ENCODE peak calls at places on chromosomes 3 and 15, in four cellular contexts. B, U, G and W are unnamed samples.
A peak's percentile ranks its signal among the peaks of the same experiment; 100 is the strongest.

GRCh38 chr3:194282436-194283122 is 68.5 kb downstream of the CPN2 start:
- DNase-seq in B (no peak), U (no peak), G (no peak), W (no peak)

GRCh38 chr3:181956122-181956521 is 244.4 kb downstream of the SOX2 start:
- DNase-seq in B (no peak), U (no peak), G (no peak), W (peak; percentile 53)

GRCh38 chr3:148880681-148881080 is 15.6 kb downstream of the CPA3 start:
- DNase-seq in B (no peak), U (peak; percentile 72), G (peak; percentile 21), W (peak; percentile 45)

GRCh38 chr3:89372456-89372855 is 265.0 kb downstream of the EPHA3 start:
- DNase-seq in B (peak; percentile 83), U (no peak), G (peak; percentile 87), W (no peak)

GRCh38 chr15:64503197-64503596 is 42.8 kb downstream of the ZNF609 start:
- DNase-seq in B (peak; percentile 59), U (peak; percentile 36), G (peak; percentile 66), W (no peak)

GRCh38 chr3:150059729-150060128 is 89.0 kb upstream of the PFN2 start:
- DNase-seq in B (no peak), U (no peak), G (peak; percentile 51), W (no peak)

GRCh38 chr3:76873509-76874242 is 166.2 kb upstream of the ROBO2 start:
- DNase-seq in B (no peak), U (peak; percentile 65), G (no peak), W (no peak)

GRCh38 chr3:158727499-158728377 is 4.5 kb downstream of the RARRES1 start:
- DNase-seq in B (peak; percentile 84), U (peak; percentile 86), G (peak; percentile 75), W (peak; percentile 81)

GRCh38 chr15:47607750-47608149 is 109.6 kb upstream of the SEMA6D start:
- DNase-seq in B (no peak), U (no peak), G (peak; percentile 48), W (no peak)

GRCh38 chr3:37540786-37541185 is 320.9 kb upstream of the CTDSPL start:
- DNase-seq in B (no peak), U (no peak), G (no peak), W (no peak)

GRCh38 chr3:41638381-41638780 is 323.5 kb downstream of the ULK4 start:
- DNase-seq in B (no peak), U (no peak), G (no peak), W (no peak)

GRCh38 chr15:93018574-93018973 is 70.4 kb downstream of the RGMA start:
- DNase-seq in B (peak; percentile 50), U (peak; percentile 54), G (no peak), W (no peak)

GRCh38 chr3:71504250-71505036 is 79.1 kb downstream of the FOXP1 start:
- DNase-seq in B (peak; percentile 98), U (no peak), G (peak; percentile 99), W (no peak)

GRCh38 chr3:35673017-35673416 is 33.7 kb downstream of the ARPP21 start:
- DNase-seq in B (no peak), U (no peak), G (no peak), W (no peak)

GRCh38 chr3:42504334-42505202 is 2.1 kb downstream of the VIPR1 start:
- DNase-seq in B (no peak), U (no peak), G (no peak), W (no peak)

GRCh38 chr3:126780666-126781065 is 76.6 kb downstream of the CHCHD6 start:
- DNase-seq in B (no peak), U (no peak), G (no peak), W (no peak)

GRCh38 chr15:94387854-94388441 is 156.6 kb downstream of the MCTP2 start:
- DNase-seq in B (no peak), U (no peak), G (no peak), W (peak; percentile 54)

GRCh38 chr3:58711871-58712270 is 45.3 kb upstream of the FAM3D start:
- DNase-seq in B (no peak), U (no peak), G (no peak), W (no peak)

GRCh38 chr3:112304611-112305010 is 10.6 kb upstream of the SLC9C1 start:
- DNase-seq in B (peak; percentile 49), U (peak; percentile 55), G (peak; percentile 16), W (no peak)

GRCh38 chr3:33355611-33356010 is 78.4 kb downstream of the FBXL2 start:
- DNase-seq in B (peak; percentile 83), U (no peak), G (peak; percentile 77), W (no peak)

GRCh38 chr3:153130312-153130977 is 31.6 kb upstream of the RAP2B start:
- DNase-seq in B (peak; percentile 79), U (no peak), G (peak; percentile 85), W (peak; percentile 20)

GRCh38 chr3:5657109-5657508 is 469.6 kb downstream of the EDEM1 start:
- DNase-seq in B (no peak), U (no peak), G (no peak), W (peak; percentile 16)

GRCh38 chr3:178258121-178258520 is 278.1 kb upstream of the KCNMB2 start:
- DNase-seq in B (no peak), U (no peak), G (no peak), W (no peak)

DNA sequence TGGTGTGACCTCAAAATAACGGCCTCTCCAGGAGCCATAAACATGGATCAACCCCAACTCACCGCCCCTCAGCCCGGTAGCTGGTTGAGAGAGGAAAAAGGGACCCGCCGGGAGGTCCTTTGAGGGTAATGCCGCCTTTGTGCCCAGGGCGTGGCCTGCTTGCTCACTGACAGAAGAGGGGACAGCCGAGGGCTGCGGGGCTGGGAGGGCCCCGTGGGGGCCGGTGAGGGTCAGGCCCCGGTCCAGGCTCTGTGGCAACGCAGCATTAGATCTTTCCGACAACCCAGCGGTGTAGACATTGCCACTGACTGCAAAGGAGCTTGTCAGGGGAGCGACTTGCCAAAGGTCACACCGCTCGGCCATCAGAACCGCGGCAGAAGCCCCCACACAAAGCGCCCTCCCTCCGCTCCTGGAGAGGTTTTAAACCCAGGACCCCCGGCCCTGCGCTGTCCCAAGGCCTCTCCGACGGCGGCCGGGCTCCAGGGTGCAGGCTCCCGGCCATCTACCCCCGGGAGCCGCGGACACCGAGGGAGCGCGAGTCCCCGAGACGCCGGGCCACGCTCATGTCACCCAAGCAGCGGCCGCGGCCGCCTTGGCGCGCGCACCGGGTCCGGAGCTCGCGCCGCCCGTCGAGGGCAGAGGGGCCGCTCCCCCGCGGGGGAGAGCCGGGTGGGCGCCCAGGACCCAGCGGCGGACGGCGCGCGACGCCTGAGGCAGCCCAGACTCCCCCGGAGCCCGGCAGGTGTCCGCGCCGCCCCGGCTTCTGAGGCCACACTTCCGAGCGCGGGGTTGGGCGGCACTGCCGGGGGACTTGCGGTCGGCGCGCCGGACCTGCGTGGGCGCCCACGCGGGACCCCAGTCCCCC is 975 bp downstream of the PCSK6 start:
- DNase-seq in B (no peak), U (peak; percentile 44), G (no peak), W (no peak)
- TF ChIP-seq EZH2 in B (no peak), U (peak; percentile 28), G (no peak), W (no peak)

GRCh38 chr3:51962854-51963530 is 4.3 kb downstream of the PCBP4 start:
- DNase-seq in B (no peak), U (no peak), G (no peak), W (no peak)

GRCh38 chr3:51964521-51964920 is 2.7 kb downstream of the PCBP4 start:
- DNase-seq in B (no peak), U (no peak), G (no peak), W (no peak)

GRCh38 chr3:51961607-51962569 is 5.4 kb downstream of the PCBP4 start:
- DNase-seq in B (no peak), U (no peak), G (no peak), W (no peak)

GRCh38 chr3:51966016-51966415 is 1.2 kb downstream of the PCBP4 start:
- DNase-seq in B (no peak), U (no peak), G (no peak), W (no peak)

DNA sequence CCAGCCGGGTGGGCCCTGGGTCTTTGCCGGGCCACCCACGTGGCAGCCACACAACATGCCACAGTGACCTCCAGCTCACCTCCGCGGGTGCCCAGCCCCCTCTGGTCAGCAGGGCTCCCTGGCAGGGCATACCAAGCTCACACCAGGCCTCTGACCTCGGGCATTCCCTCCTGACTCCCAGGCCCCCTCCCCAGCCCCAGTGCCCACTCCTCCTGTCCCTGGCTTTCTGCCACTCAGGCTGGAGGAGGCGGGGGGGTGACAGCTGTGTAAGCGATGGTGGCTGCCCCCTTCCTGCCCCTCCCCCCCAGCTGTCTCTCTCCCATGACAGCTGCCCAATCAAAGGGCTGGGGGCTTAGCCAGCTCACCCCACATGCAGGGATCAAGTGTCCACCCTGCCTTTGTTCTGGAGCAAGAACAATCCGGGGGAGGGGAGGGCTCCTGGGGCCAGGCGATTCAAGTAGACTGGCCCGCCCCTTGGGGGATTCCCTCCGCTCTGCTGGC is 3.3 kb downstream of the PCBP4 start:
- DNase-seq in B (no peak), U (peak; percentile 63), G (no peak), W (no peak)
- H3K4me3 ChIP-seq in B (no peak overlapping the region), U (no peak overlapping the region), G (no peak overlapping the region), W (no peak overlapping the region)

GRCh38 chr15:85500060-85500708 is 119.8 kb downstream of the AKAP13 start:
- DNase-seq in B (no peak), U (no peak), G (no peak), W (no peak)
- TF ChIP-seq EZH2 in B (no peak), U (no peak), G (no peak), W (no peak)

GRCh38 chr3:44647771-44648170 is 761 bp upstream of the ZNF35 start:
- DNase-seq in B (no peak), U (no peak), G (no peak), W (no peak)
- H3K4me3 ChIP-seq in B (peak overlapping the region; percentile 95), U (peak overlapping the region; percentile 92), G (no peak overlapping the region), W (peak overlapping the region; percentile 83)

GRCh38 chr3:38651153-38651789 is 1.8 kb upstream of the SCN5A start:
- DNase-seq in B (peak; percentile 74), U (peak; percentile 88), G (peak; percentile 35), W (peak; percentile 77)

GRCh38 chr3:38648659-38649499 is 608 bp downstream of the SCN5A start:
- DNase-seq in B (no peak), U (peak; percentile 62), G (no peak), W (no peak)

GRCh38 chr3:38649500-38650247 is at the start of gene SCN5A:
- DNase-seq in B (peak; percentile 36), U (peak; percentile 73), G (no peak), W (peak; percentile 65)

GRCh38 chr3:38648024-38648658 is 1.3 kb downstream of the SCN5A start:
- DNase-seq in B (no peak), U (no peak), G (no peak), W (no peak)

DNA sequence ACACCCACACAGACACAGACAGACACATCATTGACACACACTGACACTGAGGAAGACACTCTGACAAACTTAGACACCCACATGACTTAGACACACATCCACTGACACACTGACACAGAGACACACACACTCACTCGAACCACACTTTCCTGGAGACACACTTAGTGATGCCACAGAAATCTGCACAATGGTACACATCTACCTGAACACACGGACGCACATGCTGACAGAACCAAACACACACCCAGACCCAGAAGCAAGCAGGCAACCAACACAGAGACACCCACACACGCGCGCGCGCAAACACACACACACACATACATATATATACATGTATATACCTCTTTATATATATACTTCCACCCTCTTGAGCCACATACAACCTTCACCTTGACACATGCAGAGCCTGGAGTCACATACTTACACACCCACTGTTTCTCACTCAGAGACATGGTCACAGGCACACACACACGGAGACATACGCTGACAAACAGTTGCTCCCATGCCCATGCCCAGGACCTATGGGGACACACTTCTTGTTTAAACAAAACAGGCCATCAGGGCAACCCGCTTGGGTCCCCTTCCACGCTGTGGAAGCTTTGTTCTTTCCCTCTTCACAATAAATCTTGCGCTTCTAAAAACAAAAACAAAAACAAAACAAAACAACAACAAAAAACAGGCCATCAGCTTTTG is 907 bp upstream of the SCN5A start:
- DNase-seq in B (peak; percentile 5), U (no peak), G (no peak), W (no peak)
- TF ChIP-seq EZH2 in B (no peak), U (no peak), G (no peak), W (no peak)